ENCODE peak calls at places on chromosomes 6 and 20, in ten cellular contexts. One of them, this sample, is unnamed.

GRCh38 chr6:96631248-96631647 is 68.3 kb downstream of the FHL5 start:
- DNase-seq in ovary: no peak
- DNase-seq in adrenal gland: no peak
- DNase-seq in uterus: no peak
- DNase-seq in right lobe of liver: no peak
- DNase-seq in H1: no peak
- DNase-seq in NB4: no peak
- DNase-seq in A549: no peak
- DNase-seq in body of pancreas: no peak
- DNase-seq in stomach: no peak
- DNase-seq in this sample: no peak

GRCh38 chr6:31110825-31111582 is 1.4 kb downstream of the C6orf15 start:
- DNase-seq in ovary: no peak
- DNase-seq in adrenal gland: no peak
- DNase-seq in uterus: no peak
- DNase-seq in right lobe of liver: no peak
- DNase-seq in H1: no peak
- DNase-seq in NB4: no peak
- DNase-seq in A549: no peak
- DNase-seq in body of pancreas: no peak
- DNase-seq in stomach: no peak
- DNase-seq in this sample: no peak

GRCh38 chr6:33203443-33204164 is 851 bp upstream of the HSD17B8 start:
- DNase-seq in ovary: no peak
- DNase-seq in adrenal gland: no peak
- DNase-seq in uterus: no peak
- DNase-seq in right lobe of liver: peak
- DNase-seq in H1: no peak
- DNase-seq in NB4: no peak
- DNase-seq in A549: no peak
- DNase-seq in body of pancreas: no peak
- DNase-seq in stomach: no peak
- DNase-seq in this sample: peak

GRCh38 chr6:101116337-101116736 is 235.2 kb upstream of the ASCC3 start:
- DNase-seq in ovary: no peak
- DNase-seq in adrenal gland: no peak
- DNase-seq in uterus: no peak
- DNase-seq in right lobe of liver: no peak
- DNase-seq in H1: no peak
- DNase-seq in NB4: no peak
- DNase-seq in A549: no peak
- DNase-seq in body of pancreas: no peak
- DNase-seq in stomach: no peak
- DNase-seq in this sample: no peak

GRCh38 chr6:150567823-150568383 is 31.8 kb upstream of the PLEKHG1 start:
- DNase-seq in ovary: no peak
- DNase-seq in adrenal gland: no peak
- DNase-seq in uterus: no peak
- DNase-seq in right lobe of liver: no peak
- DNase-seq in H1: no peak
- DNase-seq in NB4: no peak
- DNase-seq in A549: no peak
- DNase-seq in body of pancreas: no peak
- DNase-seq in stomach: no peak
- DNase-seq in this sample: no peak

GRCh38 chr20:59825944-59826759 is 107.3 kb downstream of the SYCP2 start:
- DNase-seq in ovary: no peak
- DNase-seq in adrenal gland: no peak
- DNase-seq in uterus: no peak
- DNase-seq in right lobe of liver: peak
- DNase-seq in H1: peak
- DNase-seq in NB4: no peak
- DNase-seq in A549: no peak
- DNase-seq in body of pancreas: peak
- DNase-seq in stomach: peak
- DNase-seq in this sample: no peak

GRCh38 chr20:12969071-12969669 is 39.6 kb upstream of the SPTLC3 start:
- DNase-seq in ovary: no peak
- DNase-seq in adrenal gland: no peak
- DNase-seq in uterus: no peak
- DNase-seq in right lobe of liver: no peak
- DNase-seq in H1: no peak
- DNase-seq in NB4: no peak
- DNase-seq in A549: peak
- DNase-seq in body of pancreas: no peak
- DNase-seq in stomach: no peak
- DNase-seq in this sample: no peak

GRCh38 chr6:7528565-7528964 is 12.9 kb upstream of the DSP start:
- DNase-seq in ovary: no peak
- DNase-seq in adrenal gland: no peak
- DNase-seq in uterus: no peak
- DNase-seq in right lobe of liver: no peak
- DNase-seq in H1: no peak
- DNase-seq in NB4: no peak
- DNase-seq in A549: no peak
- DNase-seq in body of pancreas: no peak
- DNase-seq in stomach: no peak
- DNase-seq in this sample: no peak

GRCh38 chr6:82750570-82750969 is 315.1 kb downstream of the UBE3D start:
- DNase-seq in ovary: no peak
- DNase-seq in adrenal gland: no peak
- DNase-seq in uterus: no peak
- DNase-seq in right lobe of liver: no peak
- DNase-seq in H1: no peak
- DNase-seq in NB4: no peak
- DNase-seq in A549: no peak
- DNase-seq in body of pancreas: no peak
- DNase-seq in stomach: no peak
- DNase-seq in this sample: no peak

GRCh38 chr6:39214120-39214813 is 15.0 kb downstream of the KCNK5 start:
- DNase-seq in ovary: no peak
- DNase-seq in adrenal gland: no peak
- DNase-seq in uterus: no peak
- DNase-seq in right lobe of liver: peak
- DNase-seq in H1: no peak
- DNase-seq in NB4: no peak
- DNase-seq in A549: no peak
- DNase-seq in body of pancreas: no peak
- DNase-seq in stomach: no peak
- DNase-seq in this sample: no peak

GRCh38 chr6:107786709-107787588 is 37.2 kb downstream of the SCML4 start:
- DNase-seq in ovary: no peak
- DNase-seq in adrenal gland: no peak
- DNase-seq in uterus: no peak
- DNase-seq in right lobe of liver: no peak
- DNase-seq in H1: peak
- DNase-seq in NB4: no peak
- DNase-seq in A549: no peak
- DNase-seq in body of pancreas: no peak
- DNase-seq in stomach: no peak
- DNase-seq in this sample: no peak

GRCh38 chr6:169571123-169571962 is 130.5 kb downstream of the WDR27 start:
- DNase-seq in ovary: no peak
- DNase-seq in adrenal gland: no peak
- DNase-seq in uterus: no peak
- DNase-seq in right lobe of liver: no peak
- DNase-seq in H1: no peak
- DNase-seq in NB4: no peak
- DNase-seq in A549: peak
- DNase-seq in body of pancreas: no peak
- DNase-seq in stomach: no peak
- DNase-seq in this sample: no peak

GRCh38 chr6:167469655-167470054 is 144.8 kb downstream of the TTLL2 start:
- DNase-seq in ovary: peak
- DNase-seq in adrenal gland: no peak
- DNase-seq in uterus: peak
- DNase-seq in right lobe of liver: no peak
- DNase-seq in H1: no peak
- DNase-seq in NB4: no peak
- DNase-seq in A549: no peak
- DNase-seq in body of pancreas: no peak
- DNase-seq in stomach: no peak
- DNase-seq in this sample: no peak

GRCh38 chr6:69007781-69008180 is 372.7 kb downstream of the ADGRB3 start:
- DNase-seq in ovary: no peak
- DNase-seq in adrenal gland: no peak
- DNase-seq in uterus: no peak
- DNase-seq in right lobe of liver: no peak
- DNase-seq in H1: no peak
- DNase-seq in NB4: no peak
- DNase-seq in A549: no peak
- DNase-seq in body of pancreas: no peak
- DNase-seq in stomach: no peak
- DNase-seq in this sample: no peak

GRCh38 chr6:46932526-46932925 is 10.8 kb upstream of the ADGRF5 start:
- DNase-seq in ovary: no peak
- DNase-seq in adrenal gland: no peak
- DNase-seq in uterus: no peak
- DNase-seq in right lobe of liver: no peak
- DNase-seq in H1: no peak
- DNase-seq in NB4: no peak
- DNase-seq in A549: no peak
- DNase-seq in body of pancreas: no peak
- DNase-seq in stomach: no peak
- DNase-seq in this sample: no peak

GRCh38 chr20:33277471-33278441 is 5.3 kb upstream of the BPIFB1 start:
- DNase-seq in ovary: no peak
- DNase-seq in adrenal gland: no peak
- DNase-seq in uterus: no peak
- DNase-seq in right lobe of liver: peak
- DNase-seq in H1: no peak
- DNase-seq in NB4: no peak
- DNase-seq in A549: peak
- DNase-seq in body of pancreas: peak
- DNase-seq in stomach: peak
- DNase-seq in this sample: no peak

GRCh38 chr6:107185570-107185969 is 70.3 kb upstream of the BEND3 start:
- DNase-seq in ovary: peak
- DNase-seq in adrenal gland: peak
- DNase-seq in uterus: no peak
- DNase-seq in right lobe of liver: peak
- DNase-seq in H1: no peak
- DNase-seq in NB4: no peak
- DNase-seq in A549: peak
- DNase-seq in body of pancreas: no peak
- DNase-seq in stomach: no peak
- DNase-seq in this sample: no peak

GRCh38 chr20:43583982-43584432 is 6.7 kb upstream of the IFT52 start:
- DNase-seq in ovary: peak
- DNase-seq in adrenal gland: peak
- DNase-seq in uterus: peak
- DNase-seq in right lobe of liver: peak
- DNase-seq in H1: no peak
- DNase-seq in NB4: peak
- DNase-seq in A549: no peak
- DNase-seq in body of pancreas: peak
- DNase-seq in stomach: peak
- DNase-seq in this sample: peak

DNA sequence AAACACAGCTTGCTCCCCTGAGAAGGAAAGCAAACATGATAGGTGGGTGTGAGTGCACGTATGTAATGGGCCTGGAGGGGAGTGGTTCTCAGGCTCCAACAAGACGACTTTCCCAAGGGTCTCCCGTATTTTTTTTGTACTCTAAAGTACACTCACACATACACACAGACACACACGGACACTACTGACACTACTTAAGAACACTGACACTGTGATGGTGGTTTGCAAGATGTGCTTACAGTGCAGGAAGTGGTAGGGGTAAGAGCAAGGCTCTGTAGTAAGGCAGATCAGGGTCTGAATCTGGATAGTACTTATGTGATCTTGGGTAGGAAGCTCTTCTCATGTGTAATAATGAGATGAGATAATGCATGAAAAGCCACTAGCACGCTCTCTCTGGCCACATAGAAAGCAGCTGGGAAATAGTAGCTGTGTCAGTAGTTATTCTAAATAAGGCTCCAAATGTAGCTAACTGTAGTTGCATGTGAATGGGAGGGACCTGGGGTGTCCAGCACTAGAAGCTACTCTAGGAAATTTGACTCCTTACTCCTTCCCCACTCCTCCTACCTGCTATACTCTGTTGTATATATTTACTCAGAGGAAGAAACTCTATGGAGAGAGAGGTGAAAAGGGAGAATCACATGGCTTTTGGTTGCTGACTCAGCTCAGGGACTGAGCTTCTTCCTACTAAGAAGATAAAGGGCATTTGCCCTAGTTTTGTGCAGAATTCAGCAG is 8.4 kb upstream of the ZBTB24 start:
- DNase-seq in ovary: no peak
- DNase-seq in adrenal gland: no peak
- DNase-seq in uterus: no peak
- DNase-seq in right lobe of liver: no peak
- DNase-seq in H1: no peak
- DNase-seq in NB4: no peak
- DNase-seq in A549: no peak
- DNase-seq in body of pancreas: no peak
- DNase-seq in stomach: no peak
- DNase-seq in this sample: no peak
- TF ChIP-seq POLR2A in ovary: no peak
- TF ChIP-seq POLR2A in adrenal gland: no peak
- TF ChIP-seq POLR2A in uterus: no peak
- TF ChIP-seq POLR2A in right lobe of liver: no peak
- TF ChIP-seq POLR2A in H1: no peak
- TF ChIP-seq POLR2A in NB4: no peak
- TF ChIP-seq POLR2A in A549: no peak
- TF ChIP-seq POLR2A in body of pancreas: no peak
- TF ChIP-seq POLR2A in stomach: no peak
- TF ChIP-seq POLR2A in this sample: no peak

GRCh38 chr20:380763-381580 is 412 bp downstream of the TRIB3 start:
- DNase-seq in ovary: peak
- DNase-seq in adrenal gland: peak
- DNase-seq in uterus: peak
- DNase-seq in right lobe of liver: peak
- DNase-seq in H1: peak
- DNase-seq in NB4: peak
- DNase-seq in A549: peak
- DNase-seq in body of pancreas: peak
- DNase-seq in stomach: peak
- DNase-seq in this sample: peak
- TF ChIP-seq POLR2A in ovary: no peak
- TF ChIP-seq POLR2A in adrenal gland: no peak
- TF ChIP-seq POLR2A in uterus: no peak
- TF ChIP-seq POLR2A in right lobe of liver: peak
- TF ChIP-seq POLR2A in H1: no peak
- TF ChIP-seq POLR2A in NB4: peak
- TF ChIP-seq POLR2A in A549: peak
- TF ChIP-seq POLR2A in body of pancreas: peak
- TF ChIP-seq POLR2A in stomach: no peak
- TF ChIP-seq POLR2A in this sample: peak

GRCh38 chr6:27295301-27296079 is 16.6 kb downstream of the POM121L2 start:
- DNase-seq in ovary: no peak
- DNase-seq in adrenal gland: no peak
- DNase-seq in uterus: no peak
- DNase-seq in right lobe of liver: no peak
- DNase-seq in H1: peak
- DNase-seq in NB4: peak
- DNase-seq in A549: peak
- DNase-seq in body of pancreas: no peak
- DNase-seq in stomach: no peak
- DNase-seq in this sample: peak
- TF ChIP-seq POLR2A in ovary: no peak
- TF ChIP-seq POLR2A in adrenal gland: no peak
- TF ChIP-seq POLR2A in uterus: no peak
- TF ChIP-seq POLR2A in right lobe of liver: no peak
- TF ChIP-seq POLR2A in H1: no peak
- TF ChIP-seq POLR2A in NB4: no peak
- TF ChIP-seq POLR2A in A549: no peak
- TF ChIP-seq POLR2A in body of pancreas: no peak
- TF ChIP-seq POLR2A in stomach: no peak
- TF ChIP-seq POLR2A in this sample: no peak

GRCh38 chr6:155158044-155158843 is 105.6 kb upstream of the CLDN20 start:
- DNase-seq in ovary: no peak
- DNase-seq in adrenal gland: no peak
- DNase-seq in uterus: no peak
- DNase-seq in right lobe of liver: no peak
- DNase-seq in H1: no peak
- DNase-seq in NB4: no peak
- DNase-seq in A549: no peak
- DNase-seq in body of pancreas: no peak
- DNase-seq in stomach: no peak
- DNase-seq in this sample: no peak
- TF ChIP-seq POLR2A in ovary: no peak
- TF ChIP-seq POLR2A in adrenal gland: no peak
- TF ChIP-seq POLR2A in uterus: no peak
- TF ChIP-seq POLR2A in right lobe of liver: no peak
- TF ChIP-seq POLR2A in H1: no peak
- TF ChIP-seq POLR2A in NB4: no peak
- TF ChIP-seq POLR2A in A549: no peak
- TF ChIP-seq POLR2A in body of pancreas: no peak
- TF ChIP-seq POLR2A in stomach: no peak
- TF ChIP-seq POLR2A in this sample: no peak

This sample was measured in erythroblast.